ENCODE peak calls at places on chromosome 13, in eight cellular contexts. W, U, Q, A, O, F, D and R are unnamed samples.

GRCh38 chr13:22079961-22080360 is 409.1 kb downstream of the FGF9 start:
- DNase-seq in Q (no peak), F (no peak), D (no peak), U (no peak), A (no peak), O (no peak), W (no peak), R (no peak)

GRCh38 chr13:41178040-41178439 is 16.3 kb downstream of the KBTBD7 start:
- DNase-seq in D (no peak), F (peak; percentile 60), U (no peak), A (no peak), Q (no peak), O (no peak), W (no peak), R (no peak)

GRCh38 chr13:30898721-30899188 is 7.3 kb upstream of the MEDAG start:
- DNase-seq in O (no peak), W (no peak), D (no peak), F (peak; percentile 97), A (peak; percentile 32), U (no peak), Q (peak; percentile 74), R (no peak)

GRCh38 chr13:76307157-76307556 is 579.0 kb downstream of the KCTD12 start:
- DNase-seq in A (no peak), W (no peak), U (no peak), D (no peak), Q (no peak), O (no peak), F (peak; percentile 46), R (no peak)

GRCh38 chr13:94620286-94620896 is 18.7 kb downstream of the GPR180 start:
- DNase-seq in D (no peak), O (no peak), A (peak; percentile 61), U (peak; percentile 14), W (peak; percentile 68), Q (no peak), F (peak; percentile 49), R (peak; percentile 77)

GRCh38 chr13:99154064-99154463 is 46.6 kb upstream of the UBAC2 start:
- DNase-seq in W (peak; percentile 41), O (no peak), D (no peak), A (no peak), U (no peak), F (no peak), Q (no peak), R (no peak)

GRCh38 chr13:38697628-38698333 is 10.9 kb downstream of the FREM2 start:
- DNase-seq in Q (no peak), U (no peak), A (peak; percentile 5), D (no peak), F (no peak), O (no peak), W (no peak), R (no peak)

GRCh38 chr13:30792257-30793000 is 57.1 kb downstream of the ALOX5AP start:
- DNase-seq in Q (peak; percentile 89), D (peak; percentile 80), F (peak; percentile 95), W (peak; percentile 3), A (peak; percentile 91), U (no peak), O (peak; percentile 82), R (peak; percentile 79)

GRCh38 chr13:30880151-30880551 is 25.9 kb upstream of the MEDAG start:
- DNase-seq in Q (no peak), W (no peak), F (peak; percentile 76), O (no peak), D (no peak), A (no peak), U (no peak), R (no peak)

GRCh38 chr13:82356667-82357066 is 1525.6 kb downstream of the SLITRK1 start:
- DNase-seq in O (no peak), D (no peak), F (peak; percentile 55), U (no peak), A (peak; percentile 21), Q (no peak), W (no peak), R (no peak)

GRCh38 chr13:32495841-32496240 is 42.8 kb downstream of the N4BP2L2 start:
- DNase-seq in F (no peak), U (no peak), D (no peak), W (no peak), O (no peak), A (no peak), Q (no peak), R (no peak)

GRCh38 chr13:99028890-99029289 is 51.0 kb upstream of the DOCK9 start:
- DNase-seq in W (peak; percentile 60), A (no peak), O (no peak), Q (no peak), F (no peak), U (peak; percentile 29), D (no peak), R (peak; percentile 85)

GRCh38 chr13:95896302-95896701 is 156.9 kb downstream of the UGGT2 start:
- DNase-seq in W (peak; percentile 20), O (no peak), Q (no peak), D (no peak), A (peak; percentile 50), F (peak; percentile 27), U (no peak), R (no peak)

GRCh38 chr13:98541211-98541610 is 35.7 kb downstream of the STK24 start:
- DNase-seq in F (no peak), W (no peak), O (no peak), Q (no peak), D (no peak), A (no peak), U (no peak), R (peak; percentile 27)

GRCh38 chr13:37011788-37012187 is 11.2 kb downstream of the EXOSC8 start:
- DNase-seq in A (no peak), U (no peak), D (no peak), Q (no peak), F (no peak), O (no peak), W (no peak), R (no peak)

DNA sequence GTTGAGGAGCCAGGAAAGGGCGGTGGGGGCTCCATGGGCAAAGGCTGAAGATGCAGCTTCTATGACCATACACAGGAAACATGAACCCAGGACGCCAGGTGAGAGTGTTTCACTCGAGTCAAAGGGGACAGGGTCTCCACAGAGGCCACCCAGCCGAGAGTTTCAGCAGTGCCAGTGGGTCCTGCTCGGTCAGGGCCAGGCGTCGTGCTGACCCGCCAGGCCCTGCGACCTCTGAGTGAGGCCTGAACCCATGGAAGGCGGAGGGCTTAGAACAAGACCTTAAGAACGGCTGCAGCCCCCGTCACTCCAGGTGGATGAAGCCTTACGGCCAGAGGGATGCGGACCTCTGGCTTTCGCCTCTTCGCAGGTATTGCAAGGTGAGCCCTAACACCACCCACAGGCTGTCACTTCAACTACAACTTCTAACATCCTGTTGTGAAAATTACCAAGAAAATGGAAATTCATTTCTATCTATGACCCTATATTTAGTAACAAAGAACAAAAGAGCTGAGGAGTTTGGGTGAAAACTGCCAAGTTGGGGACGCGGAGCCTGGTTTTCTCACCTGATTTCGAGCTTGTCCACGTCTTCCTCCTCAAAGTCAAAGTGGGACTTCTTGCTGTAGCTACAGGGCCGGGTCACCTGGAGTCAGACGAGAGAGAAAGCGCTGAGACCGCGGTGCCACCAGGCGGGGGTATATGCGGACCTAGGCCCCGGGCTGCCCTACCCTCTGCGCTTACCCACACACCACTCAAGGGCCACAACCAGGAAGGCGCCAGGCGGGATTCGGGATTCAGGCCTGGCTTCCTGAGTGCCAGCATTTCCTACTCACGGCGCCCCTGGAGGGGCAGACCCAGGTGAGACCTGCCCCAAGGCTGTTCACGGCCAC is 50.1 kb upstream of the C13orf46 start:
- DNase-seq in F (no peak), A (no peak), U (no peak), W (no peak), D (no peak), Q (no peak), O (no peak), R (no peak)
- H3K36me3 ChIP-seq in F (peaks cover 43% of the 10 kb centered on the region), A (no peaks in the 10 kb centered on the region), U (peaks cover 92% of the 10 kb centered on the region), W (peaks cover 19% of the 10 kb centered on the region), D (no peaks in the 10 kb centered on the region), Q (peaks cover 27% of the 10 kb centered on the region), O (no peaks in the 10 kb centered on the region), R (no peaks in the 10 kb centered on the region)

GRCh38 chr13:26219726-26220125 is 2.4 kb downstream of the RNF6 start:
- DNase-seq in O (no peak), D (no peak), Q (no peak), U (no peak), W (no peak), A (peak; percentile 11), F (peak; percentile 3), R (no peak)
- H3K36me3 ChIP-seq in O (no peaks in the 10 kb centered on the region), D (no peaks in the 10 kb centered on the region), Q (peaks cover 47% of the 10 kb centered on the region), U (peaks cover 31% of the 10 kb centered on the region), W (peaks cover 57% of the 10 kb centered on the region), A (peaks cover 44% of the 10 kb centered on the region), F (peaks cover 3% of the 10 kb centered on the region), R (peaks cover 51% of the 10 kb centered on the region)

GRCh38 chr13:97262058-97262457 is 39.9 kb downstream of the MBNL2 start:
- DNase-seq in W (no peak), U (no peak), Q (no peak), O (no peak), A (no peak), D (no peak), F (no peak), R (no peak)
- H3K36me3 ChIP-seq in W (peaks cover 13% of the 10 kb centered on the region), U (no peaks in the 10 kb centered on the region), Q (no peaks in the 10 kb centered on the region), O (no peaks in the 10 kb centered on the region), A (no peaks in the 10 kb centered on the region), D (no peaks in the 10 kb centered on the region), F (no peaks in the 10 kb centered on the region), R (no peaks in the 10 kb centered on the region)

GRCh38 chr13:97226788-97227627 is 4.9 kb downstream of the MBNL2 start:
- DNase-seq in O (no peak), F (no peak), Q (no peak), W (peak; percentile 76), U (peak; percentile 36), A (no peak), D (no peak), R (peak; percentile 83)
- H3K36me3 ChIP-seq in O (no peaks in the 10 kb centered on the region), F (no peaks in the 10 kb centered on the region), Q (no peaks in the 10 kb centered on the region), W (no peaks in the 10 kb centered on the region), U (no peaks in the 10 kb centered on the region), A (no peaks in the 10 kb centered on the region), D (no peaks in the 10 kb centered on the region), R (no peaks in the 10 kb centered on the region)